ENCODE peak calls at places on chromosomes 6 and 20, in four cellular contexts. One of them, this sample, is unnamed.

GRCh38 chr20:34066476-34067090 is 45.5 kb downstream of the EIF2S2 start:
- DNase-seq in GM12891: no peak
- DNase-seq in GM12878: no peak
- DNase-seq in K562: no peak
- DNase-seq in this sample: no peak

GRCh38 chr6:36461646-36462045 is 18.8 kb downstream of the KCTD20 start:
- DNase-seq in GM12891: no peak
- DNase-seq in GM12878: no peak
- DNase-seq in K562: no peak
- DNase-seq in this sample: no peak

GRCh38 chr20:43537921-43538854 is 20.6 kb upstream of the SGK2 start:
- DNase-seq in GM12891: peak
- DNase-seq in GM12878: no peak
- DNase-seq in K562: peak
- DNase-seq in this sample: peak

GRCh38 chr20:63073051-63073737 is 66.4 kb upstream of the BHLHE23 start:
- DNase-seq in GM12891: no peak
- DNase-seq in GM12878: no peak
- DNase-seq in K562: no peak
- DNase-seq in this sample: no peak

GRCh38 chr6:56549014-56549413 is 93.7 kb downstream of the DST start:
- DNase-seq in GM12891: no peak
- DNase-seq in GM12878: no peak
- DNase-seq in K562: peak
- DNase-seq in this sample: no peak

GRCh38 chr6:53598584-53598983 is 53.7 kb upstream of the GCLC start:
- DNase-seq in GM12891: no peak
- DNase-seq in GM12878: no peak
- DNase-seq in K562: no peak
- DNase-seq in this sample: no peak

GRCh38 chr6:36131517-36132220 is 1.4 kb downstream of the MAPK13 start:
- DNase-seq in GM12891: peak
- DNase-seq in GM12878: peak
- DNase-seq in K562: peak
- DNase-seq in this sample: no peak

GRCh38 chr20:63781181-63781580 is 41.6 kb downstream of the SLC2A4RG start:
- DNase-seq in GM12891: no peak
- DNase-seq in GM12878: no peak
- DNase-seq in K562: no peak
- DNase-seq in this sample: no peak

GRCh38 chr20:48523191-48523757 is 304.5 kb downstream of the PREX1 start:
- DNase-seq in GM12891: no peak
- DNase-seq in GM12878: no peak
- DNase-seq in K562: peak
- DNase-seq in this sample: peak

GRCh38 chr6:131367206-131367873 is 205.7 kb upstream of the ARG1 start:
- DNase-seq in GM12891: no peak
- DNase-seq in GM12878: no peak
- DNase-seq in K562: no peak
- DNase-seq in this sample: no peak

GRCh38 chr20:63357921-63358905 is 2.9 kb downstream of the CHRNA4 start:
- DNase-seq in GM12891: no peak
- DNase-seq in GM12878: no peak
- DNase-seq in K562: no peak
- DNase-seq in this sample: no peak

GRCh38 chr6:13455604-13456003 is 31.8 kb downstream of the GFOD1 start:
- DNase-seq in GM12891: no peak
- DNase-seq in GM12878: no peak
- DNase-seq in K562: no peak
- DNase-seq in this sample: no peak

GRCh38 chr6:164832410-164832809 is 477.0 kb downstream of the C6orf118 start:
- DNase-seq in GM12891: no peak
- DNase-seq in GM12878: no peak
- DNase-seq in K562: no peak
- DNase-seq in this sample: no peak

GRCh38 chr6:116556065-116556464 is 2.5 kb downstream of the CALHM4 start:
- DNase-seq in GM12891: no peak
- DNase-seq in GM12878: no peak
- DNase-seq in K562: no peak
- DNase-seq in this sample: no peak

GRCh38 chr6:35368038-35368887 is 25.9 kb downstream of the PPARD start:
- DNase-seq in GM12891: no peak
- DNase-seq in GM12878: no peak
- DNase-seq in K562: peak
- DNase-seq in this sample: no peak

GRCh38 chr6:52929321-52930164 is 20.0 kb upstream of the GSTA3 start:
- DNase-seq in GM12891: no peak
- DNase-seq in GM12878: no peak
- DNase-seq in K562: peak
- DNase-seq in this sample: no peak

GRCh38 chr6:116409756-116410155 is 39.0 kb downstream of the DSE start:
- DNase-seq in GM12891: no peak
- DNase-seq in GM12878: peak
- DNase-seq in K562: no peak
- DNase-seq in this sample: no peak

GRCh38 chr6:14406616-14407343 is 289.2 kb downstream of the CD83 start:
- DNase-seq in GM12891: no peak
- DNase-seq in GM12878: no peak
- DNase-seq in K562: no peak
- DNase-seq in this sample: no peak

GRCh38 chr6:39471954-39472659 is 149.6 kb upstream of the KCNK16 start:
- DNase-seq in GM12891: no peak
- DNase-seq in GM12878: peak
- DNase-seq in K562: no peak
- DNase-seq in this sample: no peak

GRCh38 chr6:33967966-33968724 is 164.3 kb upstream of the MLN start:
- DNase-seq in GM12891: no peak
- DNase-seq in GM12878: no peak
- DNase-seq in K562: peak
- DNase-seq in this sample: no peak

GRCh38 chr20:52031574-52032303 is 159.8 kb downstream of the ZFP64 start:
- DNase-seq in GM12891: no peak
- DNase-seq in GM12878: no peak
- DNase-seq in K562: no peak
- DNase-seq in this sample: no peak

GRCh38 chr20:5118220-5119142 is 1.3 kb downstream of the PCNA start:
- DNase-seq in GM12891: no peak
- DNase-seq in GM12878: no peak
- DNase-seq in K562: peak
- DNase-seq in this sample: no peak

GRCh38 chr6:85453490-85453889 is 3.6 kb downstream of the NT5E start:
- DNase-seq in GM12891: no peak
- DNase-seq in GM12878: no peak
- DNase-seq in K562: no peak
- DNase-seq in this sample: no peak

GRCh38 chr6:149915970-149916865 is 6.7 kb downstream of the RAET1G start:
- DNase-seq in GM12891: no peak
- DNase-seq in GM12878: no peak
- DNase-seq in K562: no peak
- DNase-seq in this sample: no peak

GRCh38 chr20:37989601-37990001 is 43.7 kb downstream of the TTI1 start:
- DNase-seq in GM12891: no peak
- DNase-seq in GM12878: no peak
- DNase-seq in K562: no peak
- DNase-seq in this sample: no peak

GRCh38 chr6:142952614-142953013 is 7.6 kb upstream of the HIVEP2 start:
- DNase-seq in GM12891: peak
- DNase-seq in GM12878: no peak
- DNase-seq in K562: no peak
- DNase-seq in this sample: no peak

GRCh38 chr6:142956726-142957125 is 11.8 kb upstream of the HIVEP2 start:
- DNase-seq in GM12891: no peak
- DNase-seq in GM12878: no peak
- DNase-seq in K562: no peak
- DNase-seq in this sample: no peak

GRCh38 chr6:142950291-142950690 is 5.3 kb upstream of the HIVEP2 start:
- DNase-seq in GM12891: no peak
- DNase-seq in GM12878: no peak
- DNase-seq in K562: no peak
- DNase-seq in this sample: no peak

GRCh38 chr6:142954844-142955243 is 9.9 kb upstream of the HIVEP2 start:
- DNase-seq in GM12891: no peak
- DNase-seq in GM12878: no peak
- DNase-seq in K562: no peak
- DNase-seq in this sample: no peak

GRCh38 chr6:142953373-142954273 is 8.6 kb upstream of the HIVEP2 start:
- DNase-seq in GM12891: no peak
- DNase-seq in GM12878: no peak
- DNase-seq in K562: no peak
- DNase-seq in this sample: no peak
- TF ChIP-seq SPI1 in GM12891: no peak
- TF ChIP-seq SPI1 in GM12878: no peak
- TF ChIP-seq SPI1 in K562: no peak
- TF ChIP-seq SPI1 in this sample: no peak

DNA sequence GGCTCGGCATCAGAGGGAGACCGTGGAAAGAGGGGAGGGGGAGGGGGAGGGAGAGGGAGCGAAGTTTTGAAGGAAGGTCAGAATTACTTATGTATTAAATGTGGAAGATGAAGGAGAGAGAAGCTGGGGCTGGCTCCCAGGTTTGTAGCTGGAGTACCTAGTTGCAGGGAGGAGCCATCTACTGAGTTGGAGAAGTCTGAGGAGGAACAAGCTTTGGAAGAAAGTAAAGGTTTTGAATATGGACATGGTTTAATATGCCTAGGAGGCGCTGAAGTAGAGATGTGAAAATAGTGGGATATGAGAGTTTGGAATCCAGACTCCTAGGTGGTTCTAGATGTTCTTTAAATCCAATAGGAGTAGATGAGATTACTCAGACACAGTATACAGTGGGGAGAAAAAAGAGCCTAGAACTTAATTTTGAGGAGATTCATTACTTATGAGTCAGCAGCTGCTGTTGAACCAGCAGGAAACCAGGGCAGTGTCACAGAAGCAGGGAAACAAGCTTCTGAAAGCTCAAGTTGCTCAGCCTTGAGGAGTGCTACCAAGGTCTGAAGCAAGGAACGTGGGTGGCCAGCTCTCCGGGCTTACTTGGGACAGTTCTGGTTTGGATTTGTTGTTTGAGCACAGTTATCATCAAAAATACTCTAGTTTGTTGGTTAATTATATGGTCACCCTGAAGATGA is 149.3 kb downstream of the UTRN start:
- DNase-seq in GM12891: no peak
- DNase-seq in GM12878: no peak
- DNase-seq in K562: peak
- DNase-seq in this sample: no peak
- TF ChIP-seq SPI1 in GM12891: no peak
- TF ChIP-seq SPI1 in GM12878: no peak
- TF ChIP-seq SPI1 in K562: no peak
- TF ChIP-seq SPI1 in this sample: no peak

GRCh38 chr6:72217626-72218025 is 331.3 kb downstream of the RIMS1 start:
- DNase-seq in GM12891: no peak
- DNase-seq in GM12878: no peak
- DNase-seq in K562: no peak
- DNase-seq in this sample: no peak

GRCh38 chr6:72219536-72219935 is 333.2 kb downstream of the RIMS1 start:
- DNase-seq in GM12891: no peak
- DNase-seq in GM12878: no peak
- DNase-seq in K562: no peak
- DNase-seq in this sample: no peak

GRCh38 chr6:72212686-72213085 is 326.3 kb downstream of the RIMS1 start:
- DNase-seq in GM12891: no peak
- DNase-seq in GM12878: no peak
- DNase-seq in K562: no peak
- DNase-seq in this sample: no peak

GRCh38 chr6:72216222-72217106 is 330.1 kb downstream of the RIMS1 start:
- DNase-seq in GM12891: no peak
- DNase-seq in GM12878: no peak
- DNase-seq in K562: no peak
- DNase-seq in this sample: no peak

DNA sequence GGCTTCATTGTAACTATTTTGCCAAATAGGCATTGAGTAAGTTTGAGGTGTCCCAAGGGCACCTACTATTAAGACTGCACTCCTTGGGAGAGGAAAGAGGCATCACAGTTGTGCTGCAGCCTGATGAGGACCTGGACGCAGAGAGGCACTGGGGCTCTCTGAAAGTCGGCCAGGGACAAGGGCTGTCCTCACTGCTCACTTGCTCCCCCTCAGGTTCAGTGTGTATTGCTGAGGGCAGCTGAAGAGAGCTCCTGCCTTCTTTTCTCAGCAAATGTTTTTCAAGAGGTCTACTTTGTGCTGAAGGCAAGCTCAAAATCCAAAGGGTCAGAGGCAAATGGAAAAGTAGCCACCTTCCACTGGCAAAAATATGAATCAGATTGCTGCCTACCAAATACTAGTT is 331.8 kb downstream of the RIMS1 start:
- DNase-seq in GM12891: no peak
- DNase-seq in GM12878: no peak
- DNase-seq in K562: peak
- DNase-seq in this sample: no peak
- TF ChIP-seq SPI1 in GM12891: no peak
- TF ChIP-seq SPI1 in GM12878: no peak
- TF ChIP-seq SPI1 in K562: no peak
- TF ChIP-seq SPI1 in this sample: no peak

GRCh38 chr6:79868098-79868722 is 79.1 kb downstream of the ELOVL4 start:
- DNase-seq in GM12891: peak
- DNase-seq in GM12878: peak
- DNase-seq in K562: peak
- DNase-seq in this sample: no peak
- TF ChIP-seq SPI1 in GM12891: no peak
- TF ChIP-seq SPI1 in GM12878: no peak
- TF ChIP-seq SPI1 in K562: no peak
- TF ChIP-seq SPI1 in this sample: no peak

GRCh38 chr6:138406443-138406842 is 2.4 kb downstream of the HEBP2 start:
- DNase-seq in GM12891: no peak
- DNase-seq in GM12878: no peak
- DNase-seq in K562: no peak
- DNase-seq in this sample: peak

GRCh38 chr6:138403324-138403800 is 661 bp upstream of the HEBP2 start:
- DNase-seq in GM12891: peak
- DNase-seq in GM12878: no peak
- DNase-seq in K562: peak
- DNase-seq in this sample: peak

GRCh38 chr6:138405816-138406403 is 1.9 kb downstream of the HEBP2 start:
- DNase-seq in GM12891: no peak
- DNase-seq in GM12878: no peak
- DNase-seq in K562: no peak
- DNase-seq in this sample: no peak

GRCh38 chr6:138403801-138404665 is at the start of gene HEBP2:
- DNase-seq in GM12891: peak
- DNase-seq in GM12878: peak
- DNase-seq in K562: peak
- DNase-seq in this sample: peak

GRCh38 chr6:138404666-138405337 is 779 bp downstream of the HEBP2 start:
- DNase-seq in GM12891: peak
- DNase-seq in GM12878: no peak
- DNase-seq in K562: peak
- DNase-seq in this sample: peak
- TF ChIP-seq SPI1 in GM12891: no peak
- TF ChIP-seq SPI1 in GM12878: no peak
- TF ChIP-seq SPI1 in K562: peak
- TF ChIP-seq SPI1 in this sample: no peak

This sample was measured in HL-60.